ENCODE peak calls at places on chromosomes 12 and 14, in nine cellular contexts. One of them, this sample, is unnamed.

GRCh38 chr12:617304-617915 is 45.8 kb downstream of the NINJ2 start:
- DNase-seq in neural progenitor cell: no peak
- DNase-seq in HepG2: peak; percentile 77
- DNase-seq in aorta: peak; percentile 69
- DNase-seq in neuronal stem cell: no peak
- DNase-seq in RWPE2: no peak
- DNase-seq in prostate gland: no peak
- DNase-seq in Peyer's patch: no peak
- DNase-seq in brain microvascular endothelial cell: no peak
- DNase-seq in this sample: no peak

GRCh38 chr14:64707661-64708060 is 3.4 kb downstream of the PLEKHG3 start:
- DNase-seq in brain microvascular endothelial cell: peak; percentile 86
- DNase-seq in neuronal stem cell: no peak
- DNase-seq in HepG2: peak; percentile 81
- DNase-seq in RWPE2: peak; percentile 87
- DNase-seq in neural progenitor cell: no peak
- DNase-seq in Peyer's patch: no peak
- DNase-seq in prostate gland: no peak
- DNase-seq in aorta: no peak
- DNase-seq in this sample: no peak

GRCh38 chr12:95115641-95116040 is 42.2 kb upstream of the NR2C1 start:
- DNase-seq in brain microvascular endothelial cell: no peak
- DNase-seq in HepG2: no peak
- DNase-seq in neuronal stem cell: no peak
- DNase-seq in prostate gland: no peak
- DNase-seq in Peyer's patch: no peak
- DNase-seq in RWPE2: no peak
- DNase-seq in aorta: no peak
- DNase-seq in neural progenitor cell: no peak
- DNase-seq in this sample: no peak

GRCh38 chr14:23543403-23543802 is 8.2 kb downstream of the ZFHX2 start:
- DNase-seq in aorta: no peak
- DNase-seq in Peyer's patch: no peak
- DNase-seq in prostate gland: no peak
- DNase-seq in neuronal stem cell: no peak
- DNase-seq in brain microvascular endothelial cell: no peak
- DNase-seq in RWPE2: no peak
- DNase-seq in HepG2: no peak
- DNase-seq in neural progenitor cell: no peak
- DNase-seq in this sample: no peak

GRCh38 chr14:85565862-85566296 is 35.9 kb downstream of the FLRT2 start:
- DNase-seq in brain microvascular endothelial cell: no peak
- DNase-seq in RWPE2: no peak
- DNase-seq in Peyer's patch: no peak
- DNase-seq in prostate gland: no peak
- DNase-seq in HepG2: no peak
- DNase-seq in neural progenitor cell: no peak
- DNase-seq in aorta: no peak
- DNase-seq in neuronal stem cell: no peak
- DNase-seq in this sample: no peak

GRCh38 chr14:60649815-60650381 is 621 bp upstream of the SIX1 start:
- DNase-seq in HepG2: no peak
- DNase-seq in neural progenitor cell: peak; percentile 52
- DNase-seq in prostate gland: peak; percentile 41
- DNase-seq in Peyer's patch: no peak
- DNase-seq in RWPE2: no peak
- DNase-seq in neuronal stem cell: peak; percentile 40
- DNase-seq in brain microvascular endothelial cell: no peak
- DNase-seq in aorta: no peak
- DNase-seq in this sample: no peak

GRCh38 chr12:56358836-56359532 is 923 bp downstream of the STAT2 start:
- DNase-seq in prostate gland: no peak
- DNase-seq in aorta: no peak
- DNase-seq in Peyer's patch: no peak
- DNase-seq in neural progenitor cell: no peak
- DNase-seq in neuronal stem cell: no peak
- DNase-seq in RWPE2: no peak
- DNase-seq in brain microvascular endothelial cell: peak; percentile 55
- DNase-seq in HepG2: no peak
- DNase-seq in this sample: no peak

GRCh38 chr12:68899251-68899771 is 33.7 kb downstream of the CPM start:
- DNase-seq in brain microvascular endothelial cell: peak; percentile 72
- DNase-seq in aorta: no peak
- DNase-seq in RWPE2: no peak
- DNase-seq in neural progenitor cell: no peak
- DNase-seq in prostate gland: peak; percentile 25
- DNase-seq in neuronal stem cell: no peak
- DNase-seq in Peyer's patch: no peak
- DNase-seq in HepG2: peak; percentile 46
- DNase-seq in this sample: no peak

GRCh38 chr12:92242917-92243316 is 97.3 kb upstream of the BTG1 start:
- DNase-seq in brain microvascular endothelial cell: no peak
- DNase-seq in prostate gland: no peak
- DNase-seq in aorta: no peak
- DNase-seq in HepG2: no peak
- DNase-seq in RWPE2: no peak
- DNase-seq in neural progenitor cell: no peak
- DNase-seq in neuronal stem cell: no peak
- DNase-seq in Peyer's patch: no peak
- DNase-seq in this sample: peak; percentile 47

GRCh38 chr12:121132601-121133481 is at the start of gene P2RX7:
- DNase-seq in HepG2: no peak
- DNase-seq in brain microvascular endothelial cell: peak; percentile 15
- DNase-seq in neuronal stem cell: no peak
- DNase-seq in RWPE2: peak; percentile 88
- DNase-seq in Peyer's patch: peak; percentile 54
- DNase-seq in neural progenitor cell: peak; percentile 48
- DNase-seq in aorta: peak; percentile 91
- DNase-seq in prostate gland: peak; percentile 62
- DNase-seq in this sample: peak; percentile 81

GRCh38 chr12:29149691-29150382 is 759 bp downstream of the FAR2 start:
- DNase-seq in brain microvascular endothelial cell: no peak
- DNase-seq in neural progenitor cell: peak; percentile 14
- DNase-seq in neuronal stem cell: no peak
- DNase-seq in HepG2: no peak
- DNase-seq in aorta: peak; percentile 44
- DNase-seq in RWPE2: no peak
- DNase-seq in Peyer's patch: no peak
- DNase-seq in prostate gland: no peak
- DNase-seq in this sample: no peak

GRCh38 chr12:119096429-119097202 is 82.1 kb upstream of the HSPB8 start:
- DNase-seq in neural progenitor cell: peak; percentile 92
- DNase-seq in Peyer's patch: no peak
- DNase-seq in prostate gland: no peak
- DNase-seq in neuronal stem cell: peak; percentile 65
- DNase-seq in brain microvascular endothelial cell: no peak
- DNase-seq in aorta: no peak
- DNase-seq in HepG2: no peak
- DNase-seq in RWPE2: no peak
- DNase-seq in this sample: no peak

GRCh38 chr12:116524311-116524710 is 34.9 kb upstream of the MAP1LC3B2 start:
- DNase-seq in prostate gland: no peak
- DNase-seq in neuronal stem cell: no peak
- DNase-seq in HepG2: no peak
- DNase-seq in neural progenitor cell: no peak
- DNase-seq in RWPE2: no peak
- DNase-seq in brain microvascular endothelial cell: no peak
- DNase-seq in aorta: no peak
- DNase-seq in Peyer's patch: no peak
- DNase-seq in this sample: no peak

GRCh38 chr12:93706824-93707223 is 29.6 kb downstream of the CRADD start:
- DNase-seq in neural progenitor cell: no peak
- DNase-seq in RWPE2: no peak
- DNase-seq in Peyer's patch: no peak
- DNase-seq in neuronal stem cell: no peak
- DNase-seq in brain microvascular endothelial cell: no peak
- DNase-seq in HepG2: no peak
- DNase-seq in aorta: no peak
- DNase-seq in prostate gland: no peak
- DNase-seq in this sample: no peak

GRCh38 chr14:78446807-78447206 is 276.6 kb downstream of the NRXN3 start:
- DNase-seq in prostate gland: no peak
- DNase-seq in neural progenitor cell: peak; percentile 74
- DNase-seq in brain microvascular endothelial cell: peak; percentile 0
- DNase-seq in neuronal stem cell: peak; percentile 59
- DNase-seq in HepG2: no peak
- DNase-seq in aorta: no peak
- DNase-seq in RWPE2: no peak
- DNase-seq in Peyer's patch: no peak
- DNase-seq in this sample: no peak

GRCh38 chr14:99821519-99822165 is 28.4 kb downstream of the EML1 start:
- DNase-seq in prostate gland: no peak
- DNase-seq in neuronal stem cell: no peak
- DNase-seq in RWPE2: no peak
- DNase-seq in neural progenitor cell: no peak
- DNase-seq in Peyer's patch: no peak
- DNase-seq in aorta: no peak
- DNase-seq in brain microvascular endothelial cell: peak; percentile 78
- DNase-seq in HepG2: no peak
- DNase-seq in this sample: peak; percentile 34

GRCh38 chr12:56880416-56881035 is 53.7 kb downstream of the SDR9C7 start:
- DNase-seq in neuronal stem cell: no peak
- DNase-seq in neural progenitor cell: no peak
- DNase-seq in HepG2: no peak
- DNase-seq in Peyer's patch: no peak
- DNase-seq in aorta: no peak
- DNase-seq in RWPE2: no peak
- DNase-seq in prostate gland: no peak
- DNase-seq in brain microvascular endothelial cell: no peak
- DNase-seq in this sample: no peak

GRCh38 chr14:97584528-97584927 is 787.3 kb downstream of the VRK1 start:
- DNase-seq in RWPE2: no peak
- DNase-seq in HepG2: no peak
- DNase-seq in brain microvascular endothelial cell: no peak
- DNase-seq in Peyer's patch: no peak
- DNase-seq in neural progenitor cell: no peak
- DNase-seq in prostate gland: no peak
- DNase-seq in neuronal stem cell: no peak
- DNase-seq in aorta: no peak
- DNase-seq in this sample: no peak

GRCh38 chr12:82685721-82686222 is 934 bp upstream of the TMTC2 start:
- DNase-seq in prostate gland: peak; percentile 98
- DNase-seq in HepG2: peak; percentile 88
- DNase-seq in Peyer's patch: peak; percentile 95
- DNase-seq in brain microvascular endothelial cell: peak; percentile 95
- DNase-seq in neural progenitor cell: peak; percentile 97
- DNase-seq in neuronal stem cell: peak; percentile 88
- DNase-seq in RWPE2: peak; percentile 93
- DNase-seq in aorta: peak; percentile 96
- DNase-seq in this sample: peak; percentile 95

DNA sequence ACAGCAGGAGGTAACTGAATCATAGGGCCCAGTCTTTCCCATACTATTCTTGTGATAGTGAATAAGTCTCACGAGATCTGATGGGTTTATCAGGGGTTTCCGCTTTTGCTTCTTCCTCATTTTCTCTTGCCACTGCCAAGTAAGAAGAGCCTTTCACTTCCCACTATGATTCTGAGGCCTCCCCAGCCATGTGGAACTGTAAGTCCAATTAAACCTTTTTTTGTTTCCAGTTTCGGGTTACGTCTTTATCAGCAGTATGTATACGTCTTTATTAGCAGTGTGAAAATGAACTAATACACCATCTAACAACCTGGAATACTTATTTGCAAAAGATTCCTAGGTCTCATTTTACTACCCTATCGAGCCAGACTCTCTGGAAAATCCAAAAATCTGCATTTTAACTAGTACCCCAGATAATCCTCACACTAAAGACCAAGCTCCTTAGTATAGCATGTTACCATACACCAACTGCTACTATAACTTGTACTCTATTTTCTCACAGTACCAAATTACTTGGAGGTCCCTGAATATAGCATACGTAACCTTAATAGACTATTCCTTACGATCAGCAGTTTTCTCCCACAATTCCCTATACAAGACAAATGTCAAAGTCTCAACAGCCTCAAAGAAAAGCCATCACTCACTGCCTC is 11.4 kb downstream of the GTF2A1 start:
- DNase-seq in RWPE2: no peak
- DNase-seq in Peyer's patch: no peak
- DNase-seq in neuronal stem cell: no peak
- DNase-seq in brain microvascular endothelial cell: peak; percentile 32
- DNase-seq in neural progenitor cell: no peak
- DNase-seq in prostate gland: no peak
- DNase-seq in aorta: no peak
- DNase-seq in HepG2: no peak
- DNase-seq in this sample: no peak
- H3K4me3 ChIP-seq in RWPE2: no peak overlapping the region
- H3K4me3 ChIP-seq in Peyer's patch: no peak overlapping the region
- H3K4me3 ChIP-seq in neuronal stem cell: no peak overlapping the region
- H3K4me3 ChIP-seq in brain microvascular endothelial cell: no peak overlapping the region
- H3K4me3 ChIP-seq in neural progenitor cell: no peak overlapping the region
- H3K4me3 ChIP-seq in prostate gland: no peak overlapping the region
- H3K4me3 ChIP-seq in aorta: no peak overlapping the region
- H3K4me3 ChIP-seq in HepG2: no peak overlapping the region
- H3K4me3 ChIP-seq in this sample: no peak overlapping the region

DNA sequence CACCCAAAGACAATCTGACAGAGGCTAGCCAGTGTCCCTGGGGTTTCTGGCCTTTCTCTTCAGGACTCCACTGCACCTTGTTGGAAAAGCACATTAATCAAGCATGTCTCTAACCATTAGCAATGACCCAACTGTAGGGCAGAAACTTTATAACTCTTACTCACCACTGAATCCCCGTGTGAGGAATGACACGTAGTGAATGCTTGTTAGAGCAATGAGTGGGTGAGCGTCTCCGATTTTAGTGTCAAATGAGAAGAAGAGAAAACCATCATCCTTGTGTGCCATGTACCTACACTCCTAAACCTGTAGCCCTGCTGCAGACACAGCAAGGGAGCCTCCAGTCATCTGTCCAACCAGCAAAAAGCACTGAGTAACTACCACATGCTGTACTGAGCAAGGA is 56.5 kb upstream of the GPR68 start:
- DNase-seq in prostate gland: no peak
- DNase-seq in neural progenitor cell: no peak
- DNase-seq in aorta: no peak
- DNase-seq in HepG2: no peak
- DNase-seq in RWPE2: no peak
- DNase-seq in Peyer's patch: no peak
- DNase-seq in brain microvascular endothelial cell: no peak
- DNase-seq in neuronal stem cell: no peak
- DNase-seq in this sample: no peak
- H3K36me3 ChIP-seq in prostate gland: no peaks in the 10 kb centered on the region
- H3K36me3 ChIP-seq in neural progenitor cell: no peaks in the 10 kb centered on the region
- H3K36me3 ChIP-seq in aorta: no peaks in the 10 kb centered on the region
- H3K36me3 ChIP-seq in HepG2: peaks cover 60% of the 10 kb centered on the region
- H3K36me3 ChIP-seq in RWPE2: peaks cover 76% of the 10 kb centered on the region
- H3K36me3 ChIP-seq in Peyer's patch: no peaks in the 10 kb centered on the region
- H3K36me3 ChIP-seq in brain microvascular endothelial cell: peaks cover 2% of the 10 kb centered on the region
- H3K36me3 ChIP-seq in neuronal stem cell: peaks cover 53% of the 10 kb centered on the region
- H3K36me3 ChIP-seq in this sample: no peaks in the 10 kb centered on the region

GRCh38 chr12:9750276-9751203 is 10.2 kb downstream of the CD69 start:
- DNase-seq in Peyer's patch: peak; percentile 67
- DNase-seq in RWPE2: no peak
- DNase-seq in HepG2: peak; percentile 47
- DNase-seq in neural progenitor cell: peak; percentile 79
- DNase-seq in brain microvascular endothelial cell: peak; percentile 65
- DNase-seq in aorta: no peak
- DNase-seq in neuronal stem cell: peak; percentile 69
- DNase-seq in prostate gland: peak; percentile 28
- DNase-seq in this sample: no peak
- H3K4me3 ChIP-seq in Peyer's patch: no peak overlapping the region
- H3K4me3 ChIP-seq in RWPE2: no peak overlapping the region
- H3K4me3 ChIP-seq in HepG2: no peak overlapping the region
- H3K4me3 ChIP-seq in neural progenitor cell: no peak overlapping the region
- H3K4me3 ChIP-seq in brain microvascular endothelial cell: no peak overlapping the region
- H3K4me3 ChIP-seq in aorta: no peak overlapping the region
- H3K4me3 ChIP-seq in neuronal stem cell: no peak overlapping the region
- H3K4me3 ChIP-seq in prostate gland: no peak overlapping the region
- H3K4me3 ChIP-seq in this sample: peak overlapping the region; percentile 14

GRCh38 chr14:25350071-25350470 is 300.1 kb upstream of the STXBP6 start:
- DNase-seq in RWPE2: no peak
- DNase-seq in brain microvascular endothelial cell: no peak
- DNase-seq in neuronal stem cell: no peak
- DNase-seq in aorta: no peak
- DNase-seq in neural progenitor cell: no peak
- DNase-seq in prostate gland: no peak
- DNase-seq in HepG2: no peak
- DNase-seq in Peyer's patch: no peak
- DNase-seq in this sample: no peak
- H3K36me3 ChIP-seq in RWPE2: peaks cover 3% of the 10 kb centered on the region
- H3K36me3 ChIP-seq in brain microvascular endothelial cell: no peaks in the 10 kb centered on the region
- H3K36me3 ChIP-seq in neuronal stem cell: no peaks in the 10 kb centered on the region
- H3K36me3 ChIP-seq in aorta: no peaks in the 10 kb centered on the region
- H3K36me3 ChIP-seq in neural progenitor cell: no peaks in the 10 kb centered on the region
- H3K36me3 ChIP-seq in prostate gland: no peaks in the 10 kb centered on the region
- H3K36me3 ChIP-seq in HepG2: no peaks in the 10 kb centered on the region
- H3K36me3 ChIP-seq in Peyer's patch: no peaks in the 10 kb centered on the region
- H3K36me3 ChIP-seq in this sample: no peaks in the 10 kb centered on the region

This sample was measured in uterus.